ENCODE peak calls at places on chromosomes 5 and 9, in four cellular contexts. V, L, K and N are unnamed samples.
A peak's percentile ranks its signal among the peaks of the same experiment; 100 is the strongest.

GRCh38 chr5:1343315-1343751 is 1.6 kb downstream of the CLPTM1L start:
- DNase-seq in V (no peak), L (no peak), K (no peak), N (peak; percentile 34)

GRCh38 chr5:117590944-117591343 is 1016.3 kb upstream of the SEMA6A start:
- DNase-seq in V (no peak), L (peak; percentile 6), K (no peak), N (no peak)

GRCh38 chr5:78930742-78931141 is 54.4 kb downstream of the ARSB start:
- DNase-seq in V (no peak), L (no peak), K (no peak), N (no peak)

GRCh38 chr9:33289501-33289900 is 815 bp upstream of the NFX1 start:
- DNase-seq in V (peak; percentile 26), L (no peak), K (no peak), N (peak; percentile 56)

GRCh38 chr5:95870105-95870672 is 47.7 kb upstream of the GLRX start:
- DNase-seq in V (no peak), L (no peak), K (no peak), N (no peak)

GRCh38 chr9:131884222-131884621 is 144.3 kb upstream of the RAPGEF1 start:
- DNase-seq in V (no peak), L (no peak), K (no peak), N (no peak)

GRCh38 chr9:114055061-114055460 is 23.0 kb downstream of the AMBP start:
- DNase-seq in V (no peak), L (no peak), K (no peak), N (no peak)

GRCh38 chr5:179181988-179182387 is 121.8 kb downstream of the ZNF354C start:
- DNase-seq in V (no peak), L (no peak), K (no peak), N (no peak)

GRCh38 chr5:72347801-72348305 is 27.7 kb downstream of the PTCD2 start:
- DNase-seq in V (no peak), L (no peak), K (no peak), N (no peak)

GRCh38 chr5:38636626-38637025 is 80.2 kb upstream of the LIFR start:
- DNase-seq in V (no peak), L (no peak), K (no peak), N (no peak)